ENCODE peak calls at places on chromosome 12, in seven cellular contexts. T is activated CD4-positive, alpha-beta T cell treated with anti-CD3 and anti-CD28 coated beads, Interleukin-2, amount 50 U/mL, for 4 hours; M is WTC11; H is HepG2; B is neural progenitor cell; Z is iPS-NIHi11; F is fibroblast of pulmonary artery. S is an unnamed sample.

GRCh38 chr12:21526053-21526452 is at the start of gene SPX:
- DNase-seq in T (no peak), M (no peak), H (peak), B (no peak), Z (no peak), F (peak), S (no peak)

GRCh38 chr12:103181366-103182152 is 224.1 kb downstream of the ASCL1 start:
- DNase-seq in T (no peak), M (no peak), H (no peak), B (no peak), Z (no peak), F (no peak), S (no peak)

GRCh38 chr12:26473291-26473690 is 277.9 kb downstream of the SSPN start:
- DNase-seq in T (no peak), M (no peak), H (no peak), B (no peak), Z (no peak), F (no peak), S (no peak)

GRCh38 chr12:70648831-70649230 is 11.6 kb upstream of the PTPRB start:
- DNase-seq in T (no peak), M (no peak), H (no peak), B (no peak), Z (no peak), F (peak), S (no peak)

GRCh38 chr12:125470838-125471775 is 405.9 kb downstream of the AACS start:
- DNase-seq in T (no peak), M (no peak), H (no peak), B (no peak), Z (no peak), F (no peak), S (no peak)

GRCh38 chr12:127640181-127640886 is 626.6 kb upstream of the TMEM132C start:
- DNase-seq in T (no peak), M (no peak), H (no peak), B (no peak), Z (no peak), F (peak), S (peak)

GRCh38 chr12:8026282-8026637 is 6.3 kb upstream of the FOXJ2 start:
- DNase-seq in T (no peak), M (no peak), H (no peak), B (no peak), Z (no peak), F (no peak), S (no peak)

GRCh38 chr12:29738416-29738815 is 45.3 kb downstream of the TMTC1 start:
- DNase-seq in T (no peak), M (no peak), H (no peak), B (no peak), Z (no peak), F (peak), S (no peak)

GRCh38 chr12:127893875-127894635 is 372.9 kb upstream of the TMEM132C start:
- DNase-seq in T (no peak), M (no peak), H (no peak), B (peak), Z (no peak), F (no peak), S (no peak)

S was measured in ascending aorta.